ENCODE peak calls at places on chromosomes 5 and 9, in five cellular contexts. O is stimulated activated CD4-positive, alpha-beta T cell treated with anti-CD3 and anti-CD28 coated beads, Interleukin-1b, Interleukin-23, amount 100 ng/mL, for 4 hours; I is heart right ventricle; K is brain microvascular endothelial cell; E is GM19239. L is an unnamed sample.

GRCh38 chr9:121503443-121503842 is 3.8 kb upstream of the GGTA1 start:
- DNase-seq in K (no peak), O (no peak), I (no peak), E (no peak), L (no peak)

GRCh38 chr9:114122152-114122615 is 23.1 kb upstream of the KIF12 start:
- DNase-seq in I (no peak), O (no peak), E (no peak), K (no peak), L (no peak)

GRCh38 chr5:128121679-128122078 is 38.1 kb downstream of the SLC12A2 start:
- DNase-seq in E (no peak), O (no peak), I (no peak), K (no peak), L (no peak)

GRCh38 chr5:123879071-123879470 is 367.1 kb downstream of the CSNK1G3 start:
- DNase-seq in I (no peak), E (no peak), K (no peak), O (no peak), L (no peak)

GRCh38 chr5:75192804-75193203 is 43.9 kb downstream of the ANKRD31 start:
- DNase-seq in K (no peak), O (no peak), I (no peak), E (no peak), L (no peak)

GRCh38 chr9:92184041-92184564 is 68.9 kb upstream of the SPTLC1 start:
- DNase-seq in I (no peak), O (no peak), K (no peak), E (no peak), L (no peak)

GRCh38 chr5:180352116-180352975 is 790 bp downstream of the GFPT2 start:
- DNase-seq in I (no peak), K (no peak), E (no peak), O (no peak), L (no peak)

GRCh38 chr9:76451234-76451633 is 7.7 kb upstream of the GCNT1 start:
- DNase-seq in E (no peak), K (peak; percentile 83), O (no peak), I (no peak), L (peak; percentile 51)

GRCh38 chr5:153551537-153552079 is 61.1 kb downstream of the GRIA1 start:
- DNase-seq in I (no peak), O (no peak), E (no peak), K (peak; percentile 94), L (peak; percentile 83)

GRCh38 chr9:76562511-76562911 is 103.5 kb downstream of the GCNT1 start:
- DNase-seq in E (no peak), O (no peak), I (no peak), K (peak; percentile 35), L (no peak)

GRCh38 chr5:33072700-33073099 is 361.6 kb downstream of the NPR3 start:
- DNase-seq in K (no peak), O (no peak), E (no peak), I (no peak), L (no peak)

GRCh38 chr9:126050605-126050990 is 276.0 kb upstream of the MVB12B start:
- DNase-seq in O (no peak), K (no peak), I (no peak), E (no peak), L (no peak)

GRCh38 chr5:93622240-93622885 is 39.3 kb downstream of the NR2F1 start:
- DNase-seq in K (peak; percentile 64), E (no peak), I (peak; percentile 17), O (no peak), L (no peak)

GRCh38 chr9:124889006-124889405 is 27.1 kb downstream of the ARPC5L start:
- DNase-seq in O (no peak), I (no peak), E (no peak), K (no peak), L (no peak)

GRCh38 chr5:58156354-58156753 is 303.5 kb downstream of the PLK2 start:
- DNase-seq in O (no peak), E (no peak), K (peak; percentile 70), I (peak; percentile 36), L (peak; percentile 31)

GRCh38 chr9:15509931-15510788 is 610 bp downstream of the PSIP1 start:
- DNase-seq in E (no peak), O (peak; percentile 65), K (peak; percentile 6), I (peak; percentile 29), L (no peak)

GRCh38 chr9:113454914-113455761 is 8.4 kb upstream of the RGS3 start:
- DNase-seq in I (peak; percentile 68), K (peak; percentile 89), O (no peak), E (no peak), L (peak; percentile 83)

GRCh38 chr9:114718801-114719221 is 36.8 kb upstream of the TEX48 start:
- DNase-seq in E (no peak), I (no peak), K (no peak), O (peak; percentile 62), L (no peak)

GRCh38 chr5:54176066-54176835 is 134.1 kb downstream of the ARL15 start:
- DNase-seq in I (no peak), E (no peak), K (no peak), O (no peak), L (no peak)

GRCh38 chr5:173310861-173311515 is 17.2 kb downstream of the STC2 start:
- DNase-seq in O (no peak), I (no peak), E (no peak), K (no peak), L (no peak)

GRCh38 chr5:151708126-151708525 is 21.4 kb upstream of the SPARC start:
- DNase-seq in O (no peak), E (no peak), I (no peak), K (no peak), L (no peak)

GRCh38 chr5:32083981-32084430 is 90.1 kb downstream of the GOLPH3 start:
- DNase-seq in E (no peak), K (no peak), I (no peak), O (no peak), L (no peak)

GRCh38 chr9:84955155-84955554 is 285.6 kb downstream of the NTRK2 start:
- DNase-seq in I (no peak), K (no peak), O (no peak), E (no peak), L (no peak)

GRCh38 chr5:157744055-157745011 is 821 bp downstream of the LSM11 start:
- DNase-seq in I (peak; percentile 13), O (no peak), K (no peak), E (peak; percentile 41), L (no peak)

GRCh38 chr5:149790276-149790675 is 60.2 kb downstream of the PPARGC1B start:
- DNase-seq in K (no peak), O (no peak), I (no peak), E (no peak), L (no peak)

GRCh38 chr5:76718381-76718832 is 2.5 kb downstream of the F2R start:
- DNase-seq in K (peak; percentile 56), E (no peak), O (no peak), I (peak; percentile 34), L (no peak)

GRCh38 chr5:14155730-14156129 is 12.6 kb downstream of the TRIO start:
- DNase-seq in E (no peak), K (no peak), O (no peak), I (no peak), L (no peak)

GRCh38 chr5:8561854-8562253 is 692.9 kb downstream of the MTRR start:
- DNase-seq in E (no peak), I (no peak), O (no peak), K (no peak), L (no peak)

GRCh38 chr9:131984564-131984963 is 95.1 kb downstream of the MED27 start:
- DNase-seq in E (no peak), K (no peak), I (no peak), O (no peak), L (no peak)

GRCh38 chr9:19533373-19533772 is 124.6 kb downstream of the ACER2 start:
- DNase-seq in K (peak; percentile 50), O (no peak), I (no peak), E (no peak), L (no peak)

GRCh38 chr9:138120072-138120471 is 242.5 kb downstream of the CACNA1B start:
- DNase-seq in I (no peak), K (no peak), O (no peak), E (no peak), L (no peak)

GRCh38 chr9:97536480-97536879 is 35.0 kb downstream of the TMOD1 start:
- DNase-seq in I (no peak), K (no peak), E (no peak), O (no peak), L (no peak)

GRCh38 chr9:127860260-127860659 is 5.8 kb upstream of the ENG start:
- DNase-seq in K (no peak), I (peak; percentile 79), O (no peak), E (no peak), L (no peak)

GRCh38 chr5:124754206-124754927 is 7.9 kb upstream of the ZNF608 start:
- DNase-seq in K (no peak), E (no peak), O (no peak), I (no peak), L (no peak)

GRCh38 chr5:11719888-11720481 is 184.3 kb downstream of the CTNND2 start:
- DNase-seq in I (peak; percentile 39), E (no peak), O (no peak), K (peak; percentile 4), L (peak; percentile 18)

GRCh38 chr5:138459311-138459710 is 6.0 kb upstream of the EGR1 start:
- DNase-seq in E (peak; percentile 59), I (peak; percentile 79), O (peak; percentile 69), K (no peak), L (no peak)